ENCODE peak calls at places on chromosomes 13 and 19, in five cellular contexts. Q is AG09309, T is T-helper 17 cell, K is progenitor cell of endocrine pancreas, D is hippocampal formation. O is an unnamed sample.

GRCh38 chr13:73602295-73602694 is 531.9 kb downstream of the KLF12 start:
- DNase-seq in Q (no peak), D (no peak), K (no peak), T (no peak), O (no peak)

GRCh38 chr19:52786078-52786463 is 520 bp downstream of the ZNF600 start:
- DNase-seq in Q (no peak), T (no peak), K (peak; percentile 12), D (no peak), O (no peak)

GRCh38 chr13:101624210-101624922 is 171.9 kb downstream of the ITGBL1 start:
- DNase-seq in Q (no peak), K (no peak), T (no peak), D (no peak), O (no peak)

GRCh38 chr19:47152632-47153031 is 22.0 kb downstream of the SAE1 start:
- DNase-seq in K (no peak), T (no peak), Q (no peak), D (no peak), O (no peak)

GRCh38 chr19:928471-929259 is 2.8 kb downstream of the ARID3A start:
- DNase-seq in D (no peak), K (no peak), T (no peak), Q (no peak), O (no peak)

GRCh38 chr19:6803036-6803404 is 30.5 kb downstream of the VAV1 start:
- DNase-seq in D (no peak), K (no peak), T (no peak), Q (no peak), O (no peak)

GRCh38 chr19:12666305-12667048 is at the start of the genes MAN2B1 and WDR83:
- DNase-seq in D (peak; percentile 57), T (peak; percentile 71), Q (no peak), K (peak; percentile 70), O (no peak)

GRCh38 chr19:41499899-41500298 is 56.9 kb downstream of the ERICH4 start:
- DNase-seq in D (no peak), Q (no peak), T (no peak), K (no peak), O (no peak)

GRCh38 chr19:40461669-40462221 is 3.8 kb downstream of the BLVRB start:
- DNase-seq in D (no peak), K (no peak), Q (no peak), T (no peak), O (no peak)